ENCODE peak calls at places on chromosomes 1 and 21, in eight cellular contexts. One of them, this sample, is unnamed.

GRCh38 chr1:87140831-87141540 is 187.7 kb upstream of the LMO4 start:
- DNase-seq in A673: no peak
- DNase-seq in ovary: no peak
- DNase-seq in A549: peak; percentile 12
- DNase-seq in stomach: no peak
- DNase-seq in PC-3: peak; percentile 72
- DNase-seq in neural progenitor cell: no peak
- DNase-seq in psoas muscle: no peak
- DNase-seq in this sample: no peak

GRCh38 chr1:167579986-167580385 is 26.4 kb upstream of the CREG1 start:
- DNase-seq in A673: no peak
- DNase-seq in ovary: no peak
- DNase-seq in A549: no peak
- DNase-seq in stomach: no peak
- DNase-seq in PC-3: no peak
- DNase-seq in neural progenitor cell: no peak
- DNase-seq in psoas muscle: no peak
- DNase-seq in this sample: no peak

GRCh38 chr1:91138959-91139358 is 117.1 kb upstream of the ZNF644 start:
- DNase-seq in A673: no peak
- DNase-seq in ovary: no peak
- DNase-seq in A549: no peak
- DNase-seq in stomach: no peak
- DNase-seq in PC-3: no peak
- DNase-seq in neural progenitor cell: no peak
- DNase-seq in psoas muscle: no peak
- DNase-seq in this sample: no peak

GRCh38 chr1:181104790-181105133 is 16.3 kb downstream of the IER5 start:
- DNase-seq in A673: peak; percentile 67
- DNase-seq in ovary: no peak
- DNase-seq in A549: no peak
- DNase-seq in stomach: no peak
- DNase-seq in PC-3: no peak
- DNase-seq in neural progenitor cell: peak; percentile 91
- DNase-seq in psoas muscle: peak; percentile 60
- DNase-seq in this sample: peak; percentile 41

GRCh38 chr1:113792986-113793385 is 19.3 kb downstream of the RSBN1 start:
- DNase-seq in A673: no peak
- DNase-seq in ovary: no peak
- DNase-seq in A549: no peak
- DNase-seq in stomach: no peak
- DNase-seq in PC-3: peak; percentile 87
- DNase-seq in neural progenitor cell: no peak
- DNase-seq in psoas muscle: no peak
- DNase-seq in this sample: no peak

GRCh38 chr1:210298296-210298695 is 30.4 kb upstream of the HHAT start:
- DNase-seq in A673: no peak
- DNase-seq in ovary: no peak
- DNase-seq in A549: no peak
- DNase-seq in stomach: no peak
- DNase-seq in PC-3: no peak
- DNase-seq in neural progenitor cell: no peak
- DNase-seq in psoas muscle: no peak
- DNase-seq in this sample: no peak

GRCh38 chr1:3886691-3887090 is 13.4 kb downstream of the C1orf174 start:
- DNase-seq in A673: no peak
- DNase-seq in ovary: no peak
- DNase-seq in A549: no peak
- DNase-seq in stomach: no peak
- DNase-seq in PC-3: no peak
- DNase-seq in neural progenitor cell: no peak
- DNase-seq in psoas muscle: no peak
- DNase-seq in this sample: no peak

GRCh38 chr1:65512383-65512782 is 91.9 kb downstream of the LEPR start:
- DNase-seq in A673: no peak
- DNase-seq in ovary: no peak
- DNase-seq in A549: no peak
- DNase-seq in stomach: no peak
- DNase-seq in PC-3: no peak
- DNase-seq in neural progenitor cell: no peak
- DNase-seq in psoas muscle: no peak
- DNase-seq in this sample: no peak

GRCh38 chr1:93196591-93196990 is 16.1 kb downstream of the CCDC18 start:
- DNase-seq in A673: no peak
- DNase-seq in ovary: no peak
- DNase-seq in A549: no peak
- DNase-seq in stomach: no peak
- DNase-seq in PC-3: no peak
- DNase-seq in neural progenitor cell: no peak
- DNase-seq in psoas muscle: no peak
- DNase-seq in this sample: no peak

GRCh38 chr1:26317612-26318337 is at the start of gene CD52:
- DNase-seq in A673: no peak
- DNase-seq in ovary: no peak
- DNase-seq in A549: no peak
- DNase-seq in stomach: peak; percentile 29
- DNase-seq in PC-3: no peak
- DNase-seq in neural progenitor cell: peak; percentile 63
- DNase-seq in psoas muscle: no peak
- DNase-seq in this sample: no peak

GRCh38 chr1:48853006-48853405 is 76.3 kb upstream of the BEND5 start:
- DNase-seq in A673: peak; percentile 68
- DNase-seq in ovary: no peak
- DNase-seq in A549: peak; percentile 56
- DNase-seq in stomach: no peak
- DNase-seq in PC-3: peak; percentile 95
- DNase-seq in neural progenitor cell: no peak
- DNase-seq in psoas muscle: no peak
- DNase-seq in this sample: no peak

GRCh38 chr1:207346562-207346912 is 25.1 kb downstream of the CD55 start:
- DNase-seq in A673: no peak
- DNase-seq in ovary: no peak
- DNase-seq in A549: no peak
- DNase-seq in stomach: no peak
- DNase-seq in PC-3: no peak
- DNase-seq in neural progenitor cell: no peak
- DNase-seq in psoas muscle: peak; percentile 67
- DNase-seq in this sample: no peak

DNA sequence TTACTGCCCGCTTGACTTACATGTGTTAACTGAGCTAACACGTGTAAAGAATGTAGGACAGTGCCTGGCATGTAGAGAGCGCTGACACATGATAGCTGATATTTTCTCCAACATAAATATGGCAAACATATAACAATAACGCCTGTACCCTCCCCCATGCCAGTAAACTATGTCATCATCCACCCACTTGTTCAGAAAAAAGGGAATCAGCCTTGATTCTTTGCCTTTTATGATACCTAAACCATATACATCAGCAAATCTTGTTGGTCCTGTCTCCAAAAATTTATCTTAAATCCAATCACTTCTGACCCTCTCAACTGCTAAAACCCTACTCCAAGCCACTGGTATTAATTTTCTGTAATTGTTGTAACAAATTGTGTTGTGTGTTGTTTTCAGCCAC is 1.1 kb upstream of the ZNF692 start:
- DNase-seq in A673: no peak
- DNase-seq in ovary: no peak
- DNase-seq in A549: no peak
- DNase-seq in stomach: no peak
- DNase-seq in PC-3: no peak
- DNase-seq in neural progenitor cell: no peak
- DNase-seq in psoas muscle: no peak
- DNase-seq in this sample: no peak
- H3K4me1 ChIP-seq in A673: peaks cover 27% of the 10 kb centered on the region
- H3K4me1 ChIP-seq in ovary: peaks cover 19% of the 10 kb centered on the region
- H3K4me1 ChIP-seq in A549: peaks cover 23% of the 10 kb centered on the region
- H3K4me1 ChIP-seq in stomach: peaks cover 44% of the 10 kb centered on the region
- H3K4me1 ChIP-seq in PC-3: peaks cover 37% of the 10 kb centered on the region
- H3K4me1 ChIP-seq in neural progenitor cell: peaks cover 23% of the 10 kb centered on the region
- H3K4me1 ChIP-seq in psoas muscle: peaks cover 21% of the 10 kb centered on the region
- H3K4me1 ChIP-seq in this sample: peaks cover 37% of the 10 kb centered on the region

GRCh38 chr21:46130721-46131720 is 24.4 kb downstream of the FTCD start:
- DNase-seq in A673: no peak
- DNase-seq in ovary: no peak
- DNase-seq in A549: no peak
- DNase-seq in stomach: no peak
- DNase-seq in PC-3: no peak
- DNase-seq in neural progenitor cell: no peak
- DNase-seq in psoas muscle: peak; percentile 40
- DNase-seq in this sample: no peak

GRCh38 chr21:46127239-46128105 is 27.9 kb downstream of the FTCD start:
- DNase-seq in A673: no peak
- DNase-seq in ovary: peak; percentile 31
- DNase-seq in A549: no peak
- DNase-seq in stomach: no peak
- DNase-seq in PC-3: no peak
- DNase-seq in neural progenitor cell: no peak
- DNase-seq in psoas muscle: peak; percentile 11
- DNase-seq in this sample: no peak

GRCh38 chr21:46128106-46128982 is 27.0 kb downstream of the FTCD start:
- DNase-seq in A673: no peak
- DNase-seq in ovary: peak; percentile 35
- DNase-seq in A549: no peak
- DNase-seq in stomach: no peak
- DNase-seq in PC-3: no peak
- DNase-seq in neural progenitor cell: peak; percentile 38
- DNase-seq in psoas muscle: no peak
- DNase-seq in this sample: no peak

GRCh38 chr21:46129846-46130651 is 25.3 kb downstream of the FTCD start:
- DNase-seq in A673: no peak
- DNase-seq in ovary: peak; percentile 39
- DNase-seq in A549: no peak
- DNase-seq in stomach: no peak
- DNase-seq in PC-3: no peak
- DNase-seq in neural progenitor cell: no peak
- DNase-seq in psoas muscle: peak; percentile 15
- DNase-seq in this sample: no peak

DNA sequence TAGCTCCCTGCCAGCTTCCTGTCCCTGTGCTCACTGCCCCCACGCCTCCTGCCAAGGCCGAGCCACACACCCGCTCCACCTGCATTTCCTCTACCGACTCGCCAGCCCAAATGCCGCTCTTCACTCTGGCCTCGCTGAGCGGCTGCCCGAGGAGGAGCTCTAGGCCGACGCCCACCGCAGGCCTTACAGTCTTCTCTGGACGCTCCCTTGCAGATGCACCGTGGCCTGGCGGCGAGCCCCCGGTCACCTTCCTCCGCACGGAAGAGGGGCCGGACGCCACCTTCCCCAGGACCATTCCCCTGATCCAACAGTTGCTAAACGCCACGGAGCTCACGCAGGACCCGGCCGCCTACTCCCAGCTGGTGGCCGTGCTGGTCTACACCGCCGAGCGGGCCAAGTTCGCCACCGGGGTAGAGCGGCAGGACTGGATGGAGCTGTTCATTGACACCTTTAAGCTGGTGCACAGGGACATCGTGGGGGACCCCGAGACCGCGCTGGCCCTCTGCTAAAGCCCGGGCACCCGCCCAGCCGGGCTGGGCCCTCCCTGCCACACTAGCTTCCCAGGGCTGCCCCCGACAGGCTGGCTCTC is 26.3 kb downstream of the FTCD start:
- DNase-seq in A673: no peak
- DNase-seq in ovary: peak; percentile 53
- DNase-seq in A549: no peak
- DNase-seq in stomach: no peak
- DNase-seq in PC-3: no peak
- DNase-seq in neural progenitor cell: no peak
- DNase-seq in psoas muscle: peak; percentile 22
- DNase-seq in this sample: no peak
- H3K27ac ChIP-seq in A673: no peak overlapping the region
- H3K27ac ChIP-seq in ovary: no peak overlapping the region
- H3K27ac ChIP-seq in A549: no peak overlapping the region
- H3K27ac ChIP-seq in stomach: no peak overlapping the region
- H3K27ac ChIP-seq in PC-3: no peak overlapping the region
- H3K27ac ChIP-seq in neural progenitor cell: no peak overlapping the region
- H3K27ac ChIP-seq in psoas muscle: no peak overlapping the region
- H3K27ac ChIP-seq in this sample: no peak overlapping the region

GRCh38 chr1:94931254-94931841 is 4.4 kb upstream of the CNN3 start:
- DNase-seq in A673: no peak
- DNase-seq in ovary: no peak
- DNase-seq in A549: no peak
- DNase-seq in stomach: no peak
- DNase-seq in PC-3: no peak
- DNase-seq in neural progenitor cell: no peak
- DNase-seq in psoas muscle: no peak
- DNase-seq in this sample: no peak
- H3K4me1 ChIP-seq in A673: peaks cover 40% of the 10 kb centered on the region
- H3K4me1 ChIP-seq in ovary: peaks cover 5% of the 10 kb centered on the region
- H3K4me1 ChIP-seq in A549: peaks cover 38% of the 10 kb centered on the region
- H3K4me1 ChIP-seq in stomach: peaks cover 53% of the 10 kb centered on the region
- H3K4me1 ChIP-seq in PC-3: peaks cover 4% of the 10 kb centered on the region
- H3K4me1 ChIP-seq in neural progenitor cell: peaks cover 23% of the 10 kb centered on the region
- H3K4me1 ChIP-seq in psoas muscle: no peaks in the 10 kb centered on the region
- H3K4me1 ChIP-seq in this sample: peaks cover 11% of the 10 kb centered on the region

GRCh38 chr1:34914958-34915357 is 14.5 kb downstream of the DLGAP3 start:
- DNase-seq in A673: no peak
- DNase-seq in ovary: no peak
- DNase-seq in A549: no peak
- DNase-seq in stomach: no peak
- DNase-seq in PC-3: no peak
- DNase-seq in neural progenitor cell: no peak
- DNase-seq in psoas muscle: no peak
- DNase-seq in this sample: no peak

GRCh38 chr1:34907487-34908090 is 21.9 kb downstream of the DLGAP3 start:
- DNase-seq in A673: no peak
- DNase-seq in ovary: no peak
- DNase-seq in A549: no peak
- DNase-seq in stomach: no peak
- DNase-seq in PC-3: no peak
- DNase-seq in neural progenitor cell: peak; percentile 45
- DNase-seq in psoas muscle: no peak
- DNase-seq in this sample: no peak

GRCh38 chr1:34908369-34908768 is 21.1 kb downstream of the DLGAP3 start:
- DNase-seq in A673: no peak
- DNase-seq in ovary: no peak
- DNase-seq in A549: no peak
- DNase-seq in stomach: no peak
- DNase-seq in PC-3: no peak
- DNase-seq in neural progenitor cell: no peak
- DNase-seq in psoas muscle: no peak
- DNase-seq in this sample: no peak

GRCh38 chr1:34910425-34910824 is 19.0 kb downstream of the DLGAP3 start:
- DNase-seq in A673: no peak
- DNase-seq in ovary: no peak
- DNase-seq in A549: no peak
- DNase-seq in stomach: no peak
- DNase-seq in PC-3: no peak
- DNase-seq in neural progenitor cell: no peak
- DNase-seq in psoas muscle: no peak
- DNase-seq in this sample: no peak

DNA sequence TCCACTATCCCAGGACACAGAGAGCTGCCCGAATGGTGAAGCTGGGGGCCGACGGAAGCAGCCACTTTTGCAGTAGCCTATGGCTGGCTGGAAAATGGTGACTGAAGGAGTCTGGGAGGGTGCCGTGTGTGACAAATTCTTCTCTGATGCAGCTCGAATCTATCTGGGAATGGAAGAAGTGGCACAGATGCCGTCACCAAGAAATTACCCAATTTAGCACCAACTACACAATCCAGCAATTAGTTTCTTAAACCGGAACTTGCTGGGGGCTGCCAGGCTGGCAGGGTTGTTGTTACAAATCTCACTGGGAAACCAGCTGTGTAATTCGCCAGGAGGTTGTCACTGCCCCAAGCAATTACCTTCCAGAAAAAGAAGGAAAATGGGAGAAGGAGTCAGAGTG is 18.0 kb downstream of the DLGAP3 start:
- DNase-seq in A673: no peak
- DNase-seq in ovary: no peak
- DNase-seq in A549: no peak
- DNase-seq in stomach: no peak
- DNase-seq in PC-3: no peak
- DNase-seq in neural progenitor cell: no peak
- DNase-seq in psoas muscle: no peak
- DNase-seq in this sample: no peak
- H3K27ac ChIP-seq in A673: no peak overlapping the region
- H3K27ac ChIP-seq in ovary: no peak overlapping the region
- H3K27ac ChIP-seq in A549: no peak overlapping the region
- H3K27ac ChIP-seq in stomach: no peak overlapping the region
- H3K27ac ChIP-seq in PC-3: no peak overlapping the region
- H3K27ac ChIP-seq in neural progenitor cell: no peak overlapping the region
- H3K27ac ChIP-seq in psoas muscle: no peak overlapping the region
- H3K27ac ChIP-seq in this sample: no peak overlapping the region